ENCODE peak calls at places on chromosomes 1 and 21, in nine cellular contexts. E is NCI-H1105; R is tibial nerve; Z is epithelial cell of prostate; U is ACHN; L is activated gamma-delta T cell treated with Interleukin-2 at 50 U/mL for 16 hours; H is islet precursor cell; Q is nucleus accumbens; F is stimulated activated CD4-positive, alpha-beta T cell treated with anti-CD3 and anti-CD28 coated beads, Interleukin-1b, Interleukin-23, amount 100 ng/mL, for 1 hour. Y is an unnamed sample.

GRCh38 chr1:24793762-24794161 is 48.5 kb downstream of the CLIC4 start:
- DNase-seq in Q (no peak), L (no peak), E (no peak), Z (no peak), F (no peak), U (peak), H (no peak), R (no peak), Y (peak)

GRCh38 chr1:144101397-144102050 is 129.7 kb upstream of the FAM72C start:
- DNase-seq in U (no peak), E (no peak), L (peak), Q (no peak), H (no peak), R (peak), Z (no peak), F (peak), Y (no peak)

GRCh38 chr1:222739929-222740328 is 2.9 kb downstream of the FAM177B start:
- DNase-seq in H (no peak), Q (no peak), F (no peak), E (no peak), Z (no peak), U (no peak), R (no peak), L (no peak), Y (no peak)

GRCh38 chr1:10237157-10237539 is 26.8 kb downstream of the KIF1B start:
- DNase-seq in H (no peak), Q (no peak), F (no peak), U (no peak), Z (no peak), L (no peak), R (no peak), E (no peak), Y (no peak)

GRCh38 chr21:44924611-44925010 is 3.9 kb upstream of the ITGB2 start:
- DNase-seq in R (no peak), Z (no peak), L (no peak), F (no peak), U (no peak), E (no peak), H (no peak), Q (no peak), Y (no peak)

GRCh38 chr1:174883361-174883760 is 116.4 kb upstream of the CACYBP start:
- DNase-seq in F (no peak), R (no peak), Q (no peak), E (no peak), H (no peak), L (no peak), Z (no peak), U (no peak), Y (peak)

GRCh38 chr21:38170283-38170682 is 86.5 kb upstream of the KCNJ15 start:
- DNase-seq in U (peak), R (no peak), Q (no peak), E (no peak), H (peak), Z (no peak), L (no peak), F (no peak), Y (peak)

GRCh38 chr1:161200992-161201827 is 957 bp upstream of the NDUFS2 start:
- DNase-seq in Z (no peak), F (no peak), Q (peak), L (no peak), H (no peak), E (no peak), R (no peak), U (no peak), Y (peak)

Y was measured in AG20443.